ENCODE peak calls at places on chromosomes 11 and 22, in four cellular contexts. I is T47D, V is GF-D8, F is germinal center. M is an unnamed sample.

GRCh38 chr22:50527921-50528681 is 1.7 kb downstream of the TYMP start:
- DNase-seq in I (no peak), V (no peak), F (no peak), M (no peak)

GRCh38 chr11:48052183-48053040 is 72.1 kb downstream of the PTPRJ start:
- DNase-seq in I (peak), V (no peak), F (no peak), M (no peak)

GRCh38 chr22:38777087-38777671 is 16.8 kb downstream of the DNAL4 start:
- DNase-seq in I (no peak), V (no peak), F (no peak), M (peak)

GRCh38 chr11:71489311-71490043 is 36.5 kb downstream of the NADSYN1 start:
- DNase-seq in I (no peak), V (no peak), F (no peak), M (no peak)

GRCh38 chr11:61742391-61742790 is 10.0 kb upstream of the MYRF start:
- DNase-seq in I (no peak), V (no peak), F (no peak), M (no peak)

GRCh38 chr11:122267602-122268001 is 151.6 kb upstream of the BLID start:
- DNase-seq in I (no peak), V (peak), F (no peak), M (no peak)

GRCh38 chr11:8794126-8794525 is 111.5 kb downstream of the RPL27A start:
- DNase-seq in I (no peak), V (no peak), F (no peak), M (no peak)

GRCh38 chr11:36349345-36350136 is 53.5 kb downstream of the PRR5L start:
- DNase-seq in I (no peak), V (no peak), F (no peak), M (peak)

GRCh38 chr11:103241574-103241973 is 132.3 kb downstream of the DYNC2H1 start:
- DNase-seq in I (no peak), V (no peak), F (no peak), M (no peak)

GRCh38 chr11:104098132-104098531 is 61.7 kb downstream of the DDI1 start:
- DNase-seq in I (no peak), V (no peak), F (no peak), M (no peak)

GRCh38 chr22:33112606-33113005 is 54.4 kb upstream of the SYN3 start:
- DNase-seq in I (no peak), V (no peak), F (no peak), M (peak)

GRCh38 chr22:19514831-19515565 is 9.2 kb downstream of the CLDN5 start:
- DNase-seq in I (no peak), V (no peak), F (no peak), M (no peak)

GRCh38 chr22:42792909-42793847 is 63.9 kb downstream of the ARFGAP3 start:
- DNase-seq in I (no peak), V (no peak), F (no peak), M (no peak)

GRCh38 chr22:50436841-50437341 is 37.9 kb downstream of the SBF1 start:
- DNase-seq in I (no peak), V (no peak), F (no peak), M (no peak)

GRCh38 chr22:31906569-31906968 is 37.8 kb upstream of the YWHAH start:
- DNase-seq in I (no peak), V (no peak), F (no peak), M (no peak)

GRCh38 chr22:44580176-44580575 is 82.1 kb upstream of the RTL6 start:
- DNase-seq in I (no peak), V (no peak), F (no peak), M (no peak)

M was measured in cerebellar cortex.